ENCODE peak calls at places on chromosomes 16 and 17, in four cellular contexts. F is AG09309, C is GM12865, W is cardiac muscle cell. D is an unnamed sample.

GRCh38 chr17:1871743-1872142 is 41.9 kb downstream of the RPA1 start:
- DNase-seq in F (no peak), C (no peak), W (no peak), D (no peak)

GRCh38 chr17:68204736-68205135 is 43.1 kb upstream of the AMZ2 start:
- DNase-seq in F (no peak), C (no peak), W (no peak), D (no peak)

GRCh38 chr17:50263293-50264262 is 10.7 kb upstream of the TMEM92 start:
- DNase-seq in F (no peak), C (no peak), W (no peak), D (no peak)

GRCh38 chr16:88348377-88349152 is 34.2 kb upstream of the ZNF469 start:
- DNase-seq in F (no peak), C (no peak), W (no peak), D (no peak)

GRCh38 chr17:43766413-43767052 is 7.9 kb upstream of the SOST start:
- DNase-seq in F (no peak), C (peak), W (peak), D (peak)

GRCh38 chr17:61402978-61403845 is 3.6 kb downstream of the TBX2 start:
- DNase-seq in F (no peak), C (no peak), W (peak), D (no peak)

GRCh38 chr17:48995332-48995870 is 1.8 kb upstream of the IGF2BP1 start:
- DNase-seq in F (no peak), C (no peak), W (peak), D (no peak)

GRCh38 chr16:26240807-26241206 is 549.0 kb downstream of the HS3ST4 start:
- DNase-seq in F (no peak), C (no peak), W (no peak), D (no peak)

GRCh38 chr17:41885733-41886132 is 20.5 kb upstream of the KLHL11 start:
- DNase-seq in F (no peak), C (no peak), W (peak), D (no peak)

GRCh38 chr16:57131351-57131970 is 39.1 kb downstream of the CPNE2 start:
- DNase-seq in F (no peak), C (no peak), W (no peak), D (no peak)

GRCh38 chr16:75471723-75472634 is 7.5 kb upstream of the TMEM170A start:
- DNase-seq in F (peak), C (peak), W (peak), D (no peak)

GRCh38 chr17:41107941-41108445 is 2.8 kb downstream of the KRTAP4-9 start:
- DNase-seq in F (no peak), C (no peak), W (no peak), D (no peak)

GRCh38 chr17:68738044-68738443 is 136.9 kb upstream of the FAM20A start:
- DNase-seq in F (no peak), C (no peak), W (peak), D (no peak)

GRCh38 chr16:80580109-80580832 is 39.5 kb downstream of the DYNLRB2 start:
- DNase-seq in F (no peak), C (peak), W (no peak), D (no peak)

GRCh38 chr17:21263351-21263750 is 10.1 kb upstream of the NATD1 start:
- DNase-seq in F (peak), C (no peak), W (no peak), D (no peak)

GRCh38 chr16:71540-72341 is 690 bp downstream of the RHBDF1 start:
- DNase-seq in F (no peak), C (no peak), W (peak), D (no peak)

GRCh38 chr16:21101631-21102420 is 48.8 kb downstream of the DNAH3 start:
- DNase-seq in F (no peak), C (peak), W (peak), D (no peak)

GRCh38 chr17:59827721-59828477 is 64.8 kb downstream of the TUBD1 start:
- DNase-seq in F (no peak), C (peak), W (no peak), D (no peak)

GRCh38 chr16:59905628-59906027 is 1171.5 kb upstream of the GOT2 start:
- DNase-seq in F (peak), C (no peak), W (no peak), D (no peak)

GRCh38 chr16:68179196-68179795 is 56.6 kb downstream of the ESRP2 start:
- DNase-seq in F (no peak), C (no peak), W (peak), D (no peak)

GRCh38 chr17:18339933-18340332 is 23.4 kb downstream of the SHMT1 start:
- DNase-seq in F (no peak), C (no peak), W (no peak), D (no peak)

GRCh38 chr17:7835818-7836595 is 2.0 kb downstream of the KDM6B start:
- DNase-seq in F (no peak), C (no peak), W (no peak), D (peak)

DNA sequence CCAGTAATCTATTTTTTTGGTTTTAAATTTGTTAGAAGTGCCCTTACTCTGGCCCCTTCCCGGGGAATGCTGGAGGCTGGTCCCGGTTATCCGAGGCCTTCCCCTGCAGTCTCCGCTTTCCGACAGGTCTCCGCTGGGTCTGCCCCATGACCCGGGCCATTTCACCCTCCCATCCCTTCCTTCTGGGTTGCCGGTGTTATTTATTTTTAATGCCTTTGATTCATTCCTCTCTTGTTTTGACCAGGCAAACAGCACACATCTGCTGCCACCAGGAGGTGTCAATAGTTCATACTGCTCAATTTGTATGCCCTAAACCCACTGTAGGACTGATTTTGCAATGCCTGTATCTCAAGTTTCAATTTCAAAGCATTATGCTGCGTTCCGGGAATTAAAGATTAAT is 113.2 kb upstream of the IRX5 start:
- DNase-seq in F (peak), C (no peak), W (peak), D (no peak)
- TF ChIP-seq CTCF in F (peak), C (no peak), W (peak), D (no peak)

DNA sequence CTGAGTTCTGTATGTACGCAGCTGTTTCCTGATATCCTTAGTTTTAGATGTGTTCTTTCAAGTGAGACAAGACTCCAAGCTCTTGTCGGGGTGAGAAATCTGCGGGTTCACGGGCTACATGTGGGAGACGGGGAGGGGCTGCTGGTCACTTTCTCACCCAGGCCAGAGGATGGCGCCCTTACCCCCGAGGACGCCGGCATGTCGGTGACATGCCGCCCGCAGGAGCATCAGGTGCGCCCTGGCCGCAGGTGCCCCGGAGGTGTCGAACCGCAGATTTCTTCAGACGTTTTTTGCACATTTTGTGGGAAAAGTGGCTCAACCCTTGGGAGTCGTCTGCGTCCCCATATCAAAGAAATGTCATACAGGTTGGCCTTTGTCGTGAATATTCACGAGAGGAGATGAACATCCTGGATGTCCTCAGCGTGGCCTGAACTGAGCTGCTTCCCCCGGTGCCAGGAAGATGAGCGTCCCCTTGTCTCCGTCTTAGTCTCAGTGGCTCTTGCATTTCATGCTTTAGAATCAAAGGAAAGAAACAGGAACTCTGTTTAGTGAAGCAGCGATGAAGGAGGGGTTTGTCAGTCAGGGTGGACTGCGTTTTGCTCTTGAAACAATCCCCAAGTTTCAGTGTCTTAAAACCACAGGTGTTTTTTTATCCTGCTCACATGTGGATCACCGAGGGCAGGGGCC is 75.3 kb upstream of the ZNF750 start:
- DNase-seq in F (no peak), C (peak), W (no peak), D (no peak)
- TF ChIP-seq CTCF in F (peak), C (no peak), W (peak), D (no peak)

DNA sequence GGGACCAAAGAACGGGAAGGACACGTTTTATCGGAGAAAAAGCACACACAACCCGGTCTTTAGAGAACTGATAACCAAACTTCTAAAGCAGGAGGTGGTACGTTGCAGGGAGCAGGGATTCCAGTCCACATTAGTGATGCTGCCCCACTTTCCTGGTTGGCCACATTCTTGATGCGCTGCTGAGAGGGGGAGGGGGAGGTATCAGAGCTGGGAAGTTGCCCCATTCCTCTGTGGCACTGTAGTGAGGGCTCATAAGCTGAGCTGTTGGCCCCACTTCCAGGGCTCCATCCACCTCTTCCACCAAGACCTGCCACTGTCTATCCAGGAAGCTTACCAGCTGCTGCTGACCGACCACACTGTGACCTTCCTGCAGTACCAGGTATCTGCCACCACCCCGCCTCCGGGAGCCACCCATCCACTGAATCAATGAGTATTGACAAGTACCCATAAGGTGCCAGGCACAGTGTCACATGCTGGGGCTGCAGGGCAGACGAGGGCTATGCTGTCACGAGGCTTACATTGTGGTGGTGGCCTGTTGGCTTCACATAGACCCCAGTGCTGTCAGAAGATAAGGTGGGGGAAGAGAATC is 1.0 kb downstream of the TSEN54 start:
- DNase-seq in F (no peak), C (peak), W (no peak), D (no peak)
- TF ChIP-seq CTCF in F (no peak), C (peak), W (no peak), D (no peak)

GRCh38 chr16:8822403-8822802 is 24.8 kb downstream of the PMM2 start:
- DNase-seq in F (no peak), C (no peak), W (no peak), D (no peak)

GRCh38 chr16:8816967-8817662 is 19.5 kb downstream of the PMM2 start:
- DNase-seq in F (no peak), C (no peak), W (no peak), D (no peak)

GRCh38 chr16:8814095-8814806 is 16.6 kb downstream of the PMM2 start:
- DNase-seq in F (no peak), C (no peak), W (no peak), D (no peak)

GRCh38 chr16:8819635-8820034 is 22.0 kb downstream of the PMM2 start:
- DNase-seq in F (no peak), C (no peak), W (no peak), D (no peak)

DNA sequence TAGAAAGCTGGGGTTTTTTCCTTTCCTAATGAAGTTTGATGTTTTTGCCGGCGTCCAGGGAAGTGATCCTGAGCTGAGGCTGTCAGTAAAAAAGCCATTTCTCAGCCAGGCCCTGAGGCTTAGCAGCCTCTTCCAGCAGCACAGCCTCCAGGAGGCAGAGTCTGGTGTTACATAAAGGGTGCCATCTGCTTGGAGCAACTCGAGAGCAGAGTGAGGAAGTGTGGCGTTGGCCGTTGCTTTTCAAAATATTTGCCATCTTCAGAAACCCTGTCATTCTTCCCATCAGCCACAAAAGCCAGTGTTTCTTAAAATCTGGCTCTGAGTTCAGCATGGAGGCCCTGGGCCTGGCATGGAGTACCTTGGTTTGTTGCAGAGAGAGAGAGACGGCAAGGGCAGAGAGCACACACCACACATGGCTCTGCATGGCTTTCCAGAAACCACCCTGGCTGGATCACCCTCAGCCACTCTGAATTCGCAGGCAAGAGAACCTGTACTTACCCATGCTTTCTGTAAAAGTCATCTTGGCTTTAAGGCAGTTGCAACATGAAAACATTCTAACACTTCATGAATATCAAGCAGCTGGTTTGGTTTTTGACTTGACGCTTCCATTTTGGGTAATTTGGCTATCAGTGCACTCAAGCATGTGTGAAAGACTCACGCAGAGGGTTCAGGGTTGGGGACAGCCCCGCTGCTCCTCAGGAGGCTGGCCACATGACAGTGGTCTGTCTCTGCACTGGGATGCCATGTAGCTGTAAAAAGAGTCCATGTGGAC is 21.0 kb downstream of the PMM2 start:
- DNase-seq in F (no peak), C (peak), W (no peak), D (no peak)
- TF ChIP-seq CTCF in F (no peak), C (no peak), W (no peak), D (no peak)

DNA sequence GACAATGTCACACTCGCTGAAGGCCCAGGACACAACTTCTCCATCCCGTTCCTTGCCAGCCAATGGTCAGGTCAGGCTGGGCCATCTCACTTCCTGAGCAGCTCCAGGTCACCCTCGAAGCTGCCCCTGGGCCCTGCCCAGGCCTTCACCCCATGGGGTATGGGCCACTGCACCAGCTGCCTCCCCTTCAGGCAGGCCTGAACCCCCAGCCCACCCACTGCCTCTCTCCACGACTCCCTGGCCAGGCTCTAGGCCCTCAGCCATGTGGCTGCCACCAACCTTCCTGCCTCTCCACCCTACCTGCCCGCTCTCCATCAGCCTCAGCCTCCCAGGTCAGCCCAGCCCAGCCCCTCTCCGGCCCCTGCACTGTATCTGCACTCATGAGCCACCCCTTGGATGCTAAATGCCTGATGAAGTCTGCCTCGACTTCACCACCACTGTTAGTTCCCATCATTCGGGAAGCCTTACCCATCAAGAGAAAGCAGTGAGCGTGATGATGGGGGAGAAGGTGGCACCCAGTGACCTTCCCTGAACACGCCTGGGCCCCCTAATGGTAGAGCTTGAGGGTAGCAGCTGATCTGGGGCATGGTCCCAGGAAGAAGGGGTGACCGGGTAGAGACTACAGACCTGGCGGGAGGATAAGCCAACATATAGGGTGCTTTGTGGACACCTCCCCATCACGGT is 30.9 kb upstream of the C16orf95 start:
- DNase-seq in F (no peak), C (no peak), W (no peak), D (no peak)
- TF ChIP-seq CTCF in F (no peak), C (no peak), W (peak), D (no peak)

GRCh38 chr17:57849874-57850754 is at the start of gene MRPS23:
- DNase-seq in F (peak), C (peak), W (peak), D (peak)
- TF ChIP-seq CTCF in F (no peak), C (no peak), W (no peak), D (no peak)